ENCODE peak calls at places on chromosomes 7 and 10, in seven cellular contexts. One of them, this sample, is unnamed.

GRCh38 chr10:97427571-97428179 is 1.7 kb downstream of the PGAM1 start:
- DNase-seq in MCF 10A: peak; percentile 33
- DNase-seq in NB4: peak; percentile 58
- DNase-seq in HFF-Myc: no peak
- DNase-seq in endothelial cell: peak; percentile 65
- DNase-seq in cardiac muscle cell: peak; percentile 52
- DNase-seq in neural progenitor cell: peak; percentile 82
- DNase-seq in this sample: peak; percentile 40

GRCh38 chr7:125670926-125671572 is 741.4 kb upstream of the POT1 start:
- DNase-seq in MCF 10A: peak; percentile 57
- DNase-seq in NB4: peak; percentile 39
- DNase-seq in HFF-Myc: no peak
- DNase-seq in endothelial cell: no peak
- DNase-seq in cardiac muscle cell: peak; percentile 46
- DNase-seq in neural progenitor cell: peak; percentile 50
- DNase-seq in this sample: no peak

GRCh38 chr7:90952649-90952991 is 311.6 kb upstream of the FZD1 start:
- DNase-seq in MCF 10A: no peak
- DNase-seq in NB4: no peak
- DNase-seq in HFF-Myc: no peak
- DNase-seq in endothelial cell: no peak
- DNase-seq in cardiac muscle cell: no peak
- DNase-seq in neural progenitor cell: peak; percentile 78
- DNase-seq in this sample: no peak

GRCh38 chr10:59434463-59435326 is 72.3 kb upstream of the FAM13C start:
- DNase-seq in MCF 10A: peak; percentile 49
- DNase-seq in NB4: no peak
- DNase-seq in HFF-Myc: no peak
- DNase-seq in endothelial cell: no peak
- DNase-seq in cardiac muscle cell: peak; percentile 43
- DNase-seq in neural progenitor cell: no peak
- DNase-seq in this sample: no peak

GRCh38 chr7:157854066-157854891 is 517.5 kb downstream of the DNAJB6 start:
- DNase-seq in MCF 10A: no peak
- DNase-seq in NB4: peak; percentile 99
- DNase-seq in HFF-Myc: no peak
- DNase-seq in endothelial cell: no peak
- DNase-seq in cardiac muscle cell: no peak
- DNase-seq in neural progenitor cell: no peak
- DNase-seq in this sample: no peak

GRCh38 chr10:70588255-70588654 is 14.3 kb downstream of the PRF1 start:
- DNase-seq in MCF 10A: no peak
- DNase-seq in NB4: peak; percentile 58
- DNase-seq in HFF-Myc: no peak
- DNase-seq in endothelial cell: no peak
- DNase-seq in cardiac muscle cell: no peak
- DNase-seq in neural progenitor cell: no peak
- DNase-seq in this sample: no peak

GRCh38 chr10:6603142-6604125 is 23.4 kb upstream of the PRKCQ start:
- DNase-seq in MCF 10A: no peak
- DNase-seq in NB4: no peak
- DNase-seq in HFF-Myc: no peak
- DNase-seq in endothelial cell: no peak
- DNase-seq in cardiac muscle cell: no peak
- DNase-seq in neural progenitor cell: no peak
- DNase-seq in this sample: no peak

GRCh38 chr7:121153995-121154394 is 165.5 kb downstream of the CPED1 start:
- DNase-seq in MCF 10A: no peak
- DNase-seq in NB4: no peak
- DNase-seq in HFF-Myc: peak; percentile 5
- DNase-seq in endothelial cell: no peak
- DNase-seq in cardiac muscle cell: no peak
- DNase-seq in neural progenitor cell: no peak
- DNase-seq in this sample: no peak

GRCh38 chr10:13792011-13792410 is 205.2 kb downstream of the PRPF18 start:
- DNase-seq in MCF 10A: no peak
- DNase-seq in NB4: no peak
- DNase-seq in HFF-Myc: no peak
- DNase-seq in endothelial cell: no peak
- DNase-seq in cardiac muscle cell: no peak
- DNase-seq in neural progenitor cell: no peak
- DNase-seq in this sample: no peak

GRCh38 chr7:141072548-141073172 is 1.2 kb upstream of the TMEM178B start:
- DNase-seq in MCF 10A: peak; percentile 60
- DNase-seq in NB4: peak; percentile 19
- DNase-seq in HFF-Myc: no peak
- DNase-seq in endothelial cell: peak; percentile 35
- DNase-seq in cardiac muscle cell: peak; percentile 72
- DNase-seq in neural progenitor cell: peak; percentile 75
- DNase-seq in this sample: peak; percentile 49

GRCh38 chr7:34762769-34763168 is 104.8 kb downstream of the NPSR1 start:
- DNase-seq in MCF 10A: no peak
- DNase-seq in NB4: no peak
- DNase-seq in HFF-Myc: no peak
- DNase-seq in endothelial cell: no peak
- DNase-seq in cardiac muscle cell: peak; percentile 10
- DNase-seq in neural progenitor cell: no peak
- DNase-seq in this sample: no peak

GRCh38 chr10:99993994-99994689 is 15.6 kb downstream of the DNMBP start:
- DNase-seq in MCF 10A: peak; percentile 77
- DNase-seq in NB4: peak; percentile 91
- DNase-seq in HFF-Myc: peak; percentile 80
- DNase-seq in endothelial cell: no peak
- DNase-seq in cardiac muscle cell: peak; percentile 94
- DNase-seq in neural progenitor cell: no peak
- DNase-seq in this sample: no peak

GRCh38 chr7:74290999-74291441 is 1.8 kb downstream of the CLIP2 start:
- DNase-seq in MCF 10A: no peak
- DNase-seq in NB4: peak; percentile 53
- DNase-seq in HFF-Myc: no peak
- DNase-seq in endothelial cell: no peak
- DNase-seq in cardiac muscle cell: no peak
- DNase-seq in neural progenitor cell: no peak
- DNase-seq in this sample: no peak

GRCh38 chr10:20552382-20552781 is 344.7 kb downstream of the NEBL start:
- DNase-seq in MCF 10A: no peak
- DNase-seq in NB4: no peak
- DNase-seq in HFF-Myc: no peak
- DNase-seq in endothelial cell: no peak
- DNase-seq in cardiac muscle cell: no peak
- DNase-seq in neural progenitor cell: no peak
- DNase-seq in this sample: no peak

GRCh38 chr7:115707684-115708341 is 322.8 kb downstream of the TFEC start:
- DNase-seq in MCF 10A: no peak
- DNase-seq in NB4: no peak
- DNase-seq in HFF-Myc: no peak
- DNase-seq in endothelial cell: no peak
- DNase-seq in cardiac muscle cell: no peak
- DNase-seq in neural progenitor cell: no peak
- DNase-seq in this sample: no peak

GRCh38 chr10:22719406-22720042 is 5.1 kb upstream of the PIP4K2A start:
- DNase-seq in MCF 10A: no peak
- DNase-seq in NB4: no peak
- DNase-seq in HFF-Myc: no peak
- DNase-seq in endothelial cell: no peak
- DNase-seq in cardiac muscle cell: no peak
- DNase-seq in neural progenitor cell: no peak
- DNase-seq in this sample: no peak

GRCh38 chr10:90087197-90088007 is 386.0 kb downstream of the KIF20B start:
- DNase-seq in MCF 10A: peak; percentile 76
- DNase-seq in NB4: peak; percentile 62
- DNase-seq in HFF-Myc: peak; percentile 66
- DNase-seq in endothelial cell: no peak
- DNase-seq in cardiac muscle cell: peak; percentile 65
- DNase-seq in neural progenitor cell: no peak
- DNase-seq in this sample: no peak

GRCh38 chr10:92972066-92972870 is 88.3 kb upstream of the CYP26C1 start:
- DNase-seq in MCF 10A: peak; percentile 87
- DNase-seq in NB4: peak; percentile 15
- DNase-seq in HFF-Myc: peak; percentile 68
- DNase-seq in endothelial cell: no peak
- DNase-seq in cardiac muscle cell: peak; percentile 77
- DNase-seq in neural progenitor cell: no peak
- DNase-seq in this sample: no peak

GRCh38 chr7:135147341-135147898 is 452 bp upstream of the TMEM140 start:
- DNase-seq in MCF 10A: no peak
- DNase-seq in NB4: no peak
- DNase-seq in HFF-Myc: no peak
- DNase-seq in endothelial cell: no peak
- DNase-seq in cardiac muscle cell: peak; percentile 68
- DNase-seq in neural progenitor cell: no peak
- DNase-seq in this sample: no peak

DNA sequence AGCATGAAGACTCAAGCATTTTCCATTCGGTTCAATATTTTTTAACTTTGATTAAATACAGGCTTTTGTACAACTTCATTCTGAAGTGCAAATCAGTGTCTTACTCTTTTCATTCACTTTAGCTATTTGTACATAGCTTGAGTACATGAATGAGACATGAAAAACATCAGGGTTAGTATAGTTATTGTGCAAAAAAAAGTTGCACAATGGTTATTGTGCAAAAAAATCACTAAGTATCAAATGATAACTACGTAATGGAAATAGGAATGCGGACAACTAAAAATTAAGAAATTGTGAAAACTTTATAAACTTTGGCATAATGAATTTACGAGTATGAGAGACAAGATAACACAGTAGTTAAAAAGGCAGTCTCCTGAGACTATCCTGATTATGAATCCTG is 442.9 kb downstream of the ARL4A start:
- DNase-seq in MCF 10A: peak; percentile 32
- DNase-seq in NB4: no peak
- DNase-seq in HFF-Myc: no peak
- DNase-seq in endothelial cell: no peak
- DNase-seq in cardiac muscle cell: no peak
- DNase-seq in neural progenitor cell: no peak
- DNase-seq in this sample: no peak
- TF ChIP-seq CTCF in MCF 10A: no peak
- TF ChIP-seq CTCF in NB4: no peak
- TF ChIP-seq CTCF in HFF-Myc: no peak
- TF ChIP-seq CTCF in endothelial cell: no peak
- TF ChIP-seq CTCF in cardiac muscle cell: no peak
- TF ChIP-seq CTCF in neural progenitor cell: no peak
- TF ChIP-seq CTCF in this sample: no peak

GRCh38 chr10:106705576-106706526 is 458.7 kb downstream of the SORCS1 start:
- DNase-seq in MCF 10A: peak; percentile 75
- DNase-seq in NB4: peak; percentile 67
- DNase-seq in HFF-Myc: peak; percentile 26
- DNase-seq in endothelial cell: peak; percentile 77
- DNase-seq in cardiac muscle cell: peak; percentile 76
- DNase-seq in neural progenitor cell: peak; percentile 85
- DNase-seq in this sample: peak; percentile 76
- TF ChIP-seq CTCF in MCF 10A: peak; percentile 79
- TF ChIP-seq CTCF in NB4: peak; percentile 91
- TF ChIP-seq CTCF in HFF-Myc: peak; percentile 75
- TF ChIP-seq CTCF in endothelial cell: peak; percentile 83
- TF ChIP-seq CTCF in cardiac muscle cell: peak; percentile 90
- TF ChIP-seq CTCF in neural progenitor cell: peak; percentile 95
- TF ChIP-seq CTCF in this sample: peak; percentile 78

GRCh38 chr7:87452279-87452678 is 23.2 kb downstream of the ABCB4 start:
- DNase-seq in MCF 10A: no peak
- DNase-seq in NB4: no peak
- DNase-seq in HFF-Myc: no peak
- DNase-seq in endothelial cell: no peak
- DNase-seq in cardiac muscle cell: no peak
- DNase-seq in neural progenitor cell: peak; percentile 21
- DNase-seq in this sample: no peak
- TF ChIP-seq CTCF in MCF 10A: no peak
- TF ChIP-seq CTCF in NB4: no peak
- TF ChIP-seq CTCF in HFF-Myc: no peak
- TF ChIP-seq CTCF in endothelial cell: no peak
- TF ChIP-seq CTCF in cardiac muscle cell: no peak
- TF ChIP-seq CTCF in neural progenitor cell: peak; percentile 35
- TF ChIP-seq CTCF in this sample: no peak

GRCh38 chr7:71507665-71508064 is 375.7 kb downstream of the GALNT17 start:
- DNase-seq in MCF 10A: no peak
- DNase-seq in NB4: no peak
- DNase-seq in HFF-Myc: no peak
- DNase-seq in endothelial cell: no peak
- DNase-seq in cardiac muscle cell: no peak
- DNase-seq in neural progenitor cell: peak; percentile 69
- DNase-seq in this sample: no peak

GRCh38 chr7:71506822-71507221 is 374.9 kb downstream of the GALNT17 start:
- DNase-seq in MCF 10A: no peak
- DNase-seq in NB4: no peak
- DNase-seq in HFF-Myc: no peak
- DNase-seq in endothelial cell: no peak
- DNase-seq in cardiac muscle cell: no peak
- DNase-seq in neural progenitor cell: no peak
- DNase-seq in this sample: no peak

GRCh38 chr7:71509381-71509780 is 377.4 kb downstream of the GALNT17 start:
- DNase-seq in MCF 10A: no peak
- DNase-seq in NB4: no peak
- DNase-seq in HFF-Myc: no peak
- DNase-seq in endothelial cell: no peak
- DNase-seq in cardiac muscle cell: no peak
- DNase-seq in neural progenitor cell: no peak
- DNase-seq in this sample: no peak

DNA sequence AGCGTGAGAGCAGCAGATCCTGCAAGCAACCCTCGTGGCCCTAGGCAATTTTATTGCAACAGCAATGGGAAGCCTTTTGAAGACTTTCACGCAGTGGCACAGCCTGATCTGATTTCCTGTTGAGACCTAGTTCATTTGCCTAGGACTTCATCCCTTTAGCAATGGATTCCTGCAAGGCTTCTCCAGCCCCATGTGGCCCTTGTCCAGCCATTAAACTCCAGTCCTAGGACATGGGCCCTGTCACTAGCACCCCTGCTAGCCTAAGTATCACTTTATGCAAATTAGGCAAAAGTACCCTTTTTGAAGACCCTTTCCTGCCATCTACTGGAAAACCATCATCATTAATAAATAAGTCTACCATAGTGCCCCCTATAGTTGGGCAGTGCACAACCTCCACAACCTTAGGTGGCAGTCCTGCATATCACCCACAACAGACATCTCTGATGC is 379.4 kb downstream of the GALNT17 start:
- DNase-seq in MCF 10A: no peak
- DNase-seq in NB4: peak; percentile 72
- DNase-seq in HFF-Myc: no peak
- DNase-seq in endothelial cell: no peak
- DNase-seq in cardiac muscle cell: no peak
- DNase-seq in neural progenitor cell: peak; percentile 37
- DNase-seq in this sample: no peak
- TF ChIP-seq CTCF in MCF 10A: no peak
- TF ChIP-seq CTCF in NB4: peak; percentile 74
- TF ChIP-seq CTCF in HFF-Myc: no peak
- TF ChIP-seq CTCF in endothelial cell: peak; percentile 18
- TF ChIP-seq CTCF in cardiac muscle cell: no peak
- TF ChIP-seq CTCF in neural progenitor cell: peak; percentile 53
- TF ChIP-seq CTCF in this sample: no peak